ENCODE peak calls at places on chromosomes 7 and 10, in ten cellular contexts. S is kidney tubule cell; R is smooth muscle cell of the brain vasculature; Y is CD4-positive, alpha-beta T cell; N is astrocyte of the spinal cord; D is activated CD4-positive, CD25-positive, alpha-beta regulatory T cell; Z is SJSA1; I is NCI-H510A treated with DMSO at 0.1 percent for 48 hours; K is tibial artery; O is GM03348. H is an unnamed sample.

GRCh38 chr10:112732277-112732891 is 217.7 kb upstream of the TCF7L2 start:
- DNase-seq in S (peak; percentile 75), R (no peak), Y (no peak), N (no peak), D (no peak), Z (peak; percentile 33), I (peak; percentile 23), K (no peak), O (peak; percentile 20), H (no peak)

GRCh38 chr7:883029-884021 is 7.0 kb downstream of the GET4 start:
- DNase-seq in S (no peak), R (no peak), Y (no peak), N (no peak), D (no peak), Z (no peak), I (no peak), K (no peak), O (no peak), H (no peak)

GRCh38 chr7:150631866-150632864 is at the start of gene GIMAP6:
- DNase-seq in S (no peak), R (no peak), Y (peak; percentile 58), N (no peak), D (peak; percentile 32), Z (no peak), I (no peak), K (no peak), O (no peak), H (peak; percentile 30)

GRCh38 chr7:80609732-80610131 is 28.7 kb upstream of the CD36 start:
- DNase-seq in S (no peak), R (no peak), Y (no peak), N (no peak), D (no peak), Z (no peak), I (no peak), K (no peak), O (no peak), H (no peak)

GRCh38 chr7:93159490-93159889 is 11.3 kb upstream of the SAMD9L start:
- DNase-seq in S (no peak), R (no peak), Y (no peak), N (no peak), D (no peak), Z (peak; percentile 18), I (no peak), K (no peak), O (no peak), H (no peak)

GRCh38 chr10:34650156-34650555 is 164.9 kb downstream of the PARD3 start:
- DNase-seq in S (no peak), R (no peak), Y (no peak), N (no peak), D (no peak), Z (no peak), I (no peak), K (no peak), O (no peak), H (no peak)

GRCh38 chr10:7374795-7375194 is 36.0 kb downstream of the SFMBT2 start:
- DNase-seq in S (no peak), R (no peak), Y (no peak), N (no peak), D (no peak), Z (no peak), I (no peak), K (no peak), O (no peak), H (no peak)

GRCh38 chr10:44384601-44385422 is at the start of gene CXCL12:
- DNase-seq in S (peak; percentile 6), R (no peak), Y (no peak), N (peak; percentile 18), D (no peak), Z (no peak), I (no peak), K (peak; percentile 65), O (peak; percentile 82), H (no peak)

GRCh38 chr10:14925268-14925667 is 28.6 kb downstream of the DCLRE1C start:
- DNase-seq in S (no peak), R (no peak), Y (no peak), N (no peak), D (no peak), Z (no peak), I (no peak), K (no peak), O (no peak), H (no peak)

GRCh38 chr10:115827180-115827579 is 445.8 kb downstream of the GFRA1 start:
- DNase-seq in S (peak; percentile 58), R (no peak), Y (no peak), N (no peak), D (no peak), Z (no peak), I (no peak), K (no peak), O (peak; percentile 60), H (no peak)

GRCh38 chr7:16393862-16394422 is 27.4 kb downstream of the CRPPA start:
- DNase-seq in S (no peak), R (no peak), Y (no peak), N (no peak), D (no peak), Z (no peak), I (no peak), K (no peak), O (no peak), H (no peak)

GRCh38 chr10:28217848-28218247 is 85.0 kb downstream of the MPP7 start:
- DNase-seq in S (peak; percentile 36), R (peak; percentile 7), Y (no peak), N (peak; percentile 87), D (no peak), Z (peak; percentile 72), I (no peak), K (no peak), O (peak; percentile 66), H (no peak)

GRCh38 chr10:31340343-31340742 is 21.3 kb downstream of the ZEB1 start:
- DNase-seq in S (peak; percentile 45), R (no peak), Y (no peak), N (no peak), D (no peak), Z (no peak), I (peak; percentile 55), K (no peak), O (no peak), H (no peak)

GRCh38 chr10:10514790-10515189 is 502.9 kb upstream of the CELF2 start:
- DNase-seq in S (no peak), R (no peak), Y (no peak), N (no peak), D (no peak), Z (no peak), I (no peak), K (no peak), O (no peak), H (no peak)

H was measured in pulmonary artery endothelial cell.